ENCODE peak calls at places on chromosomes 1 and 21, in ten cellular contexts. T, P, R, V, W, C, Z, N, E and B are unnamed samples.

GRCh38 chr1:230827081-230827681 is 41.1 kb downstream of the C1orf198 start:
- DNase-seq in P (peak; percentile 87), C (no peak), N (no peak), R (no peak), W (no peak), T (no peak), Z (no peak), E (peak; percentile 16), V (no peak), B (no peak)

GRCh38 chr1:113811353-113811887 is 856 bp downstream of the RSBN1 start:
- DNase-seq in Z (no peak), R (no peak), N (no peak), V (peak; percentile 35), W (peak; percentile 24), C (peak; percentile 28), E (peak; percentile 71), T (no peak), P (peak; percentile 41), B (peak; percentile 80)

GRCh38 chr1:7046314-7046713 is 261.1 kb downstream of the CAMTA1 start:
- DNase-seq in N (no peak), R (no peak), E (peak; percentile 68), V (peak; percentile 56), P (peak; percentile 29), T (no peak), W (no peak), C (peak; percentile 52), Z (no peak), B (peak; percentile 87)

GRCh38 chr21:44742418-44743153 is 31.2 kb upstream of the TSPEAR start:
- DNase-seq in C (no peak), N (no peak), T (no peak), Z (no peak), R (no peak), V (no peak), W (no peak), P (peak; percentile 28), E (peak; percentile 73), B (peak; percentile 65)

GRCh38 chr21:44814498-44815023 is 3.3 kb downstream of the SUMO3 start:
- DNase-seq in C (no peak), W (no peak), V (no peak), N (no peak), P (no peak), R (no peak), E (no peak), Z (no peak), T (no peak), B (peak; percentile 87)

GRCh38 chr1:156471496-156472490 is 28.8 kb downstream of the MEF2D start:
- DNase-seq in Z (no peak), N (no peak), P (no peak), W (no peak), V (peak; percentile 82), R (no peak), E (peak; percentile 89), T (no peak), C (no peak), B (no peak)

GRCh38 chr1:193709607-193710006 is 523.2 kb upstream of the B3GALT2 start:
- DNase-seq in E (peak; percentile 9), R (no peak), V (no peak), C (no peak), W (no peak), P (no peak), T (no peak), N (no peak), Z (no peak), B (no peak)

GRCh38 chr1:205481629-205482071 is 22.8 kb upstream of the CDK18 start:
- DNase-seq in C (peak; percentile 75), R (no peak), P (no peak), E (peak; percentile 75), Z (peak; percentile 48), T (no peak), V (peak; percentile 68), N (no peak), W (peak; percentile 29), B (no peak)

GRCh38 chr21:29219165-29219770 is 79.5 kb upstream of the BACH1 start:
- DNase-seq in V (peak; percentile 39), R (no peak), N (no peak), E (no peak), W (no peak), C (no peak), Z (no peak), P (peak; percentile 71), T (no peak), B (no peak)